ENCODE peak calls at places on chromosomes 13 and 19, in seven cellular contexts. H, V, I, Y, G, N and E are unnamed samples.

GRCh38 chr19:51450730-51451307 is 7.4 kb downstream of the SIGLEC8 start:
- DNase-seq in I (no peak), N (no peak), Y (no peak), V (no peak), H (no peak), G (no peak), E (no peak)

GRCh38 chr13:96540656-96541055 is 450.7 kb downstream of the HS6ST3 start:
- DNase-seq in I (no peak), N (no peak), G (no peak), Y (no peak), V (no peak), H (no peak), E (no peak)

GRCh38 chr13:65638572-65639168 is 1591.5 kb downstream of the PCDH9 start:
- DNase-seq in N (no peak), V (no peak), Y (peak; percentile 16), I (no peak), G (peak; percentile 65), H (peak; percentile 39), E (peak; percentile 34)

GRCh38 chr19:5128251-5128931 is 159.5 kb downstream of the KDM4B start:
- DNase-seq in I (no peak), H (no peak), G (no peak), N (no peak), Y (no peak), V (peak; percentile 78), E (no peak)

GRCh38 chr19:43711751-43712355 is 4.0 kb upstream of the IRGC start:
- DNase-seq in G (no peak), N (no peak), H (no peak), Y (peak; percentile 37), I (no peak), V (no peak), E (no peak)

GRCh38 chr19:45774765-45775164 is 5.7 kb upstream of the SIX5 start:
- DNase-seq in G (no peak), H (no peak), N (peak; percentile 32), I (no peak), Y (no peak), V (no peak), E (no peak)

GRCh38 chr13:23613971-23614370 is 43.8 kb downstream of the TNFRSF19 start:
- DNase-seq in H (no peak), Y (no peak), I (no peak), N (no peak), G (no peak), V (no peak), E (no peak)

GRCh38 chr19:374183-374885 is 29.7 kb upstream of the MIER2 start:
- DNase-seq in I (no peak), G (peak; percentile 11), N (no peak), H (peak; percentile 43), Y (no peak), V (no peak), E (no peak)

GRCh38 chr13:33168326-33168960 is 117.1 kb downstream of the STARD13 start:
- DNase-seq in N (no peak), V (no peak), Y (no peak), G (no peak), I (no peak), H (no peak), E (no peak)

GRCh38 chr19:1624458-1624857 is 19.2 kb upstream of the UQCR11 start:
- DNase-seq in Y (peak; percentile 43), G (peak; percentile 2), I (no peak), N (peak; percentile 52), V (peak; percentile 50), H (peak; percentile 17), E (peak; percentile 72)

GRCh38 chr13:45737571-45738002 is 35.5 kb downstream of the CBY2 start:
- DNase-seq in Y (peak; percentile 53), N (no peak), I (no peak), G (no peak), V (no peak), H (no peak), E (peak; percentile 15)